ENCODE peak calls at places on chromosomes 11 and 22, in five cellular contexts. One of them, this sample, is unnamed. For H3K4me1 and H3K27me3, the result is how much of the 10 kb centered on the place peaks cover.

GRCh38 chr11:124536520-124536919 is 6.9 kb downstream of the OR8B12 start:
- DNase-seq in fibroblast of lung: peak
- DNase-seq in DND-41: no peak
- DNase-seq in neuronal stem cell: no peak
- DNase-seq in astrocyte: peak
- DNase-seq in this sample: peak

GRCh38 chr11:105667441-105667840 is 57.6 kb downstream of the GRIA4 start:
- DNase-seq in fibroblast of lung: no peak
- DNase-seq in DND-41: no peak
- DNase-seq in neuronal stem cell: no peak
- DNase-seq in astrocyte: no peak
- DNase-seq in this sample: no peak

GRCh38 chr11:46330154-46330886 is 16.9 kb upstream of the DGKZ start:
- DNase-seq in fibroblast of lung: no peak
- DNase-seq in DND-41: peak
- DNase-seq in neuronal stem cell: no peak
- DNase-seq in astrocyte: no peak
- DNase-seq in this sample: no peak

GRCh38 chr22:37804886-37805857 is 2.6 kb upstream of the GCAT start:
- DNase-seq in fibroblast of lung: peak
- DNase-seq in DND-41: peak
- DNase-seq in neuronal stem cell: no peak
- DNase-seq in astrocyte: peak
- DNase-seq in this sample: peak

GRCh38 chr11:44992181-44992582 is 41.5 kb upstream of the TP53I11 start:
- DNase-seq in fibroblast of lung: no peak
- DNase-seq in DND-41: no peak
- DNase-seq in neuronal stem cell: no peak
- DNase-seq in astrocyte: no peak
- DNase-seq in this sample: no peak

GRCh38 chr22:27314276-27314807 is 487.2 kb downstream of the MN1 start:
- DNase-seq in fibroblast of lung: no peak
- DNase-seq in DND-41: no peak
- DNase-seq in neuronal stem cell: no peak
- DNase-seq in astrocyte: no peak
- DNase-seq in this sample: no peak

GRCh38 chr22:29183971-29184595 is 21.6 kb upstream of the EMID1 start:
- DNase-seq in fibroblast of lung: no peak
- DNase-seq in DND-41: no peak
- DNase-seq in neuronal stem cell: no peak
- DNase-seq in astrocyte: no peak
- DNase-seq in this sample: no peak

GRCh38 chr11:12017243-12017678 is 8.8 kb upstream of the DKK3 start:
- DNase-seq in fibroblast of lung: peak
- DNase-seq in DND-41: no peak
- DNase-seq in neuronal stem cell: no peak
- DNase-seq in astrocyte: peak
- DNase-seq in this sample: no peak

GRCh38 chr11:62120001-62120400 is 3.8 kb upstream of the INCENP start:
- DNase-seq in fibroblast of lung: no peak
- DNase-seq in DND-41: no peak
- DNase-seq in neuronal stem cell: no peak
- DNase-seq in astrocyte: no peak
- DNase-seq in this sample: no peak

GRCh38 chr11:87263979-87264378 is 226.2 kb downstream of the TMEM135 start:
- DNase-seq in fibroblast of lung: peak
- DNase-seq in DND-41: no peak
- DNase-seq in neuronal stem cell: no peak
- DNase-seq in astrocyte: no peak
- DNase-seq in this sample: peak

GRCh38 chr11:70788247-70789022 is 390.1 kb downstream of the CTTN start:
- DNase-seq in fibroblast of lung: peak
- DNase-seq in DND-41: no peak
- DNase-seq in neuronal stem cell: no peak
- DNase-seq in astrocyte: peak
- DNase-seq in this sample: peak

GRCh38 chr11:32172771-32173170 is 81.9 kb downstream of the RCN1 start:
- DNase-seq in fibroblast of lung: peak
- DNase-seq in DND-41: no peak
- DNase-seq in neuronal stem cell: no peak
- DNase-seq in astrocyte: peak
- DNase-seq in this sample: no peak

GRCh38 chr11:19079643-19080440 is 19.3 kb upstream of the MRGPRX2 start:
- DNase-seq in fibroblast of lung: peak
- DNase-seq in DND-41: no peak
- DNase-seq in neuronal stem cell: no peak
- DNase-seq in astrocyte: peak
- DNase-seq in this sample: peak

GRCh38 chr11:46918087-46918751 is at the start of gene LRP4:
- DNase-seq in fibroblast of lung: peak
- DNase-seq in DND-41: peak
- DNase-seq in neuronal stem cell: no peak
- DNase-seq in astrocyte: no peak
- DNase-seq in this sample: no peak

GRCh38 chr11:7577883-7578242 is 64.1 kb downstream of the PPFIBP2 start:
- DNase-seq in fibroblast of lung: peak
- DNase-seq in DND-41: peak
- DNase-seq in neuronal stem cell: no peak
- DNase-seq in astrocyte: no peak
- DNase-seq in this sample: peak

GRCh38 chr11:7576671-7577225 is 62.9 kb downstream of the PPFIBP2 start:
- DNase-seq in fibroblast of lung: peak
- DNase-seq in DND-41: no peak
- DNase-seq in neuronal stem cell: no peak
- DNase-seq in astrocyte: peak
- DNase-seq in this sample: no peak

GRCh38 chr11:7575841-7576451 is 62.1 kb downstream of the PPFIBP2 start:
- DNase-seq in fibroblast of lung: no peak
- DNase-seq in DND-41: peak
- DNase-seq in neuronal stem cell: no peak
- DNase-seq in astrocyte: no peak
- DNase-seq in this sample: peak

GRCh38 chr11:7578276-7578955 is 64.6 kb downstream of the PPFIBP2 start:
- DNase-seq in fibroblast of lung: no peak
- DNase-seq in DND-41: no peak
- DNase-seq in neuronal stem cell: no peak
- DNase-seq in astrocyte: no peak
- DNase-seq in this sample: no peak

GRCh38 chr11:7577226-7577882 is 63.6 kb downstream of the PPFIBP2 start:
- DNase-seq in fibroblast of lung: peak
- DNase-seq in DND-41: no peak
- DNase-seq in neuronal stem cell: no peak
- DNase-seq in astrocyte: no peak
- DNase-seq in this sample: no peak
- H3K4me1 ChIP-seq in fibroblast of lung: under half
- H3K4me1 ChIP-seq in DND-41: under half
- H3K4me1 ChIP-seq in neuronal stem cell: under half
- H3K4me1 ChIP-seq in astrocyte: under half
- H3K4me1 ChIP-seq in this sample: under half

DNA sequence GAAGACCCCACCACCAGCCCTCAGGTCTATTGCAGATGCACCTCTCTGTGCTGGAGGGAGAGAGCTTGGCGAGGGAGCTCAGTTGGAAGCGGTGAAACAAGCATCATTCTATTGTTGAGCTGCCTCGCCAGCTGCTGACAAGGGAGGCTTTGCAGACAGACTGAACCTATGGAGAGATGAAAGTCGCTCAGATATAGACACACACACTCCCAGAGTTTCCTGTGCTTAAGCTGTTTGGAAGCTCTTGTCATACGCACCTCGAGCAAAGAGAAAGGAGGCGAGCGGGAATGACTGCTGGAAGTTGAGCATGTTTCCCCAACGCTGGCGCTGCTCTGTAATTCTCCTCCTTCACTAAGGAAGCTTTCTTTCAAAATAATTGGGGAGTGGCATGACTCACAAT is 126.1 kb downstream of the TRIM29 start:
- DNase-seq in fibroblast of lung: no peak
- DNase-seq in DND-41: no peak
- DNase-seq in neuronal stem cell: no peak
- DNase-seq in astrocyte: no peak
- DNase-seq in this sample: no peak
- H3K27me3 ChIP-seq in fibroblast of lung: under half
- H3K27me3 ChIP-seq in DND-41: half or more
- H3K27me3 ChIP-seq in neuronal stem cell: under half
- H3K27me3 ChIP-seq in astrocyte: under half
- H3K27me3 ChIP-seq in this sample: half or more

GRCh38 chr11:122459064-122459463 is 196.5 kb upstream of the UBASH3B start:
- DNase-seq in fibroblast of lung: no peak
- DNase-seq in DND-41: no peak
- DNase-seq in neuronal stem cell: no peak
- DNase-seq in astrocyte: no peak
- DNase-seq in this sample: no peak
- H3K9ac ChIP-seq in fibroblast of lung: no peak
- H3K9ac ChIP-seq in DND-41: no peak
- H3K9ac ChIP-seq in neuronal stem cell: no peak
- H3K9ac ChIP-seq in astrocyte: no peak
- H3K9ac ChIP-seq in this sample: no peak

GRCh38 chr22:46062971-46063631 is 86.1 kb upstream of the WNT7B start:
- DNase-seq in fibroblast of lung: peak
- DNase-seq in DND-41: no peak
- DNase-seq in neuronal stem cell: no peak
- DNase-seq in astrocyte: peak
- DNase-seq in this sample: no peak

GRCh38 chr22:46062232-46062615 is 85.3 kb upstream of the WNT7B start:
- DNase-seq in fibroblast of lung: peak
- DNase-seq in DND-41: no peak
- DNase-seq in neuronal stem cell: no peak
- DNase-seq in astrocyte: no peak
- DNase-seq in this sample: no peak

GRCh38 chr22:46061431-46062231 is 84.7 kb upstream of the WNT7B start:
- DNase-seq in fibroblast of lung: no peak
- DNase-seq in DND-41: no peak
- DNase-seq in neuronal stem cell: peak
- DNase-seq in astrocyte: no peak
- DNase-seq in this sample: no peak

GRCh38 chr22:46060292-46061123 is 83.5 kb upstream of the WNT7B start:
- DNase-seq in fibroblast of lung: peak
- DNase-seq in DND-41: no peak
- DNase-seq in neuronal stem cell: no peak
- DNase-seq in astrocyte: peak
- DNase-seq in this sample: peak

GRCh38 chr22:46061124-46061410 is 84.1 kb upstream of the WNT7B start:
- DNase-seq in fibroblast of lung: no peak
- DNase-seq in DND-41: no peak
- DNase-seq in neuronal stem cell: no peak
- DNase-seq in astrocyte: no peak
- DNase-seq in this sample: no peak
- H3K4me1 ChIP-seq in fibroblast of lung: under half
- H3K4me1 ChIP-seq in DND-41: under half
- H3K4me1 ChIP-seq in neuronal stem cell: under half
- H3K4me1 ChIP-seq in astrocyte: under half
- H3K4me1 ChIP-seq in this sample: half or more

DNA sequence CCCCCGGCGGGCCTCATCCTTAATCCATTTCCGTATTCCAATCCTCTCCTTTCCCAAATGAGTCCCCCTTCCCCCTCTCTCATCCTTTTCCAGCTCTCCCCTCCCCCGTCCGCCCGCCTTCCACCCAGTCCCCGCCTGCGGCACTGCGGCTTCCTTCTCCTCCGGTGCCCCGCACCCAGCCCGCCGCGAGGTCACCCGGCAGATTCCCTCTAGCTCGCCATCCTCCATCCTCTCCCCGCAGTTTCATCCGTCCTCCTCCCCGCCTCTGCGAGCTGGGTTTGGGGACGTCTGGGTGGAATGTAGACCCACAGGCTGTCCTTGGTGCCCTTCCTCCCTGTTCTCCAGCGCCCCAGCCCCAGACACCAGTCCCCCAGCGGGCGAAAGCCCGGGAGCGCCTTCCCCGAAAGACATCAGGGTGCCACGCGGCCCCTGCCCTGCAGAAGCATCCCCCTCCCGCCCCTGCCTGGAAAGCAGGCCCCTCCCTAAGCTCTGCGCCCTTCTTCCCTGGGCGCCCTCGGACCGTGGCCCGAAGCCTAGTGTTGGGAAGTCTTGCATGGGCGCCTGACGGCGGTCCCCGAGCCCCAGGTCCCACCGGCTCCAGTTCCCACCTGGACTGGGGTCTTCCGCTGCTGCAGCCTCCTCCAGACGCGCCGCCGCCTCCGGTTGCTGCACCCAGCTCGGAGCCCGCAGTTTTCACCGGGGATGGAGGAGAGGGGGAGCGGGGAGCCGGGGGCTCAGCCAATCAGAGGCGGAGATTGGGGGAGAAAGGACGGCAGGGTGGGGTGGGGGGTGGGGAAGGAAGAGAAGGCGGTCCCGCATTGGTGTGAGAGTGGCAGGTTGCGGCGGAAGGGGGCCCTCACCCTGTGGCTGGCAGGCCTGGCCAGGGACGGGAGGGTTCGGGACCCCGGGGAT is at the start of gene THY1:
- DNase-seq in fibroblast of lung: peak
- DNase-seq in DND-41: no peak
- DNase-seq in neuronal stem cell: peak
- DNase-seq in astrocyte: peak
- DNase-seq in this sample: no peak
- H3K27me3 ChIP-seq in fibroblast of lung: under half
- H3K27me3 ChIP-seq in DND-41: under half
- H3K27me3 ChIP-seq in neuronal stem cell: under half
- H3K27me3 ChIP-seq in astrocyte: under half
- H3K27me3 ChIP-seq in this sample: under half

DNA sequence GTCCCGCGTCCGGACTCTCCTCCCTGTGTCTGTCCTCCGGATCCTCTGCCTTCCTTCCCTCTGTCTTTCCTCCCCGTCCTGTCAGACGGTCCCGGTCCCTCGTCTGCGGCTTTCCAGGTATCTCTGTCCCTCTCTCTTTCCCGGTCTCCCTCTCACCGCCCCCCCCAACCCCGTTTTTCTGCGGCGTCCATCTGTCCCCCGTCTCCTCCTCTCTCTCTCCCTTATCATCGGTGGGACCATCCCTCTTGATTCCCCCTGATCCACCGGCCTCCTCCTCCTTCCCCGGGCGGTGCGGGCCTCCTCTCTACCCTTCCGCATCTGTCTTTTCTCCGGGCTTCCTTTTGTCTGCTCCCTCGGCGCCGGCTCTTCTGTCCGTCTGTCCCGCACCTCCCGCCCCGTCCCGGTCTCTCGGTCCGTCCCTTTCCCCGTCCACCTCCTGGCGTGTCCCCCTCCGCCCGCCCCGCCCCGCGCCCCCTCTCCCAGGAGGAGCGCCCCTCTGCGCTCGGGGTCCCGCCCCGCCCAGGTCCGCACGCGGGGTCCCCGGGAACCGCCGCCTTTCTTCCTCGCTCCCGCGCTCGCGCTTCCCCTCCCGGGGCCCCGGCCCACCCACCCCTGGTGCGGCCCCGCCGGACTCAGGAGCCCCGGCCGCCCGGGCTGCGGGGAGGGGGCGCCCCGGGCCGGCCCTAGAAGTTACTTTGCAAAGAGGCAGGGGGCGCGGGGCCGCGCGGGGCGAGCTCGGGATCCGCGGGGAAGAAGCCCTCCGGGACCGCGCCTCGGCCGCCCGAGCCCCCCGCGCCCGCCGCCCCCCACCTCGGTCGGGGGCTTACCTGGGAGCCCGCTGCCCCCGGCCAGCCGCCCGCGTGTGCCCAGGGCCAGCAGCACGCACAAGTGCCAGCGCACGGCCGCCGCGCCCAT is 568 bp downstream of the SCUBE1 start:
- DNase-seq in fibroblast of lung: no peak
- DNase-seq in DND-41: no peak
- DNase-seq in neuronal stem cell: no peak
- DNase-seq in astrocyte: no peak
- DNase-seq in this sample: no peak
- H3K9ac ChIP-seq in fibroblast of lung: no peak
- H3K9ac ChIP-seq in DND-41: no peak
- H3K9ac ChIP-seq in neuronal stem cell: peak
- H3K9ac ChIP-seq in astrocyte: no peak
- H3K9ac ChIP-seq in this sample: no peak

GRCh38 chr11:128616158-128616557 is 28.8 kb upstream of the ETS1 start:
- DNase-seq in fibroblast of lung: no peak
- DNase-seq in DND-41: no peak
- DNase-seq in neuronal stem cell: no peak
- DNase-seq in astrocyte: no peak
- DNase-seq in this sample: no peak
- H3K4me1 ChIP-seq in fibroblast of lung: under half
- H3K4me1 ChIP-seq in DND-41: under half
- H3K4me1 ChIP-seq in neuronal stem cell: under half
- H3K4me1 ChIP-seq in astrocyte: under half
- H3K4me1 ChIP-seq in this sample: under half

This sample was measured in PC-3.